ENCODE peak calls at places on chromosomes 4 and X, in five cellular contexts. G, D, R, B and X are unnamed samples.

GRCh38 chr4:132838244-132838643 is 310.9 kb upstream of the PCDH10 start:
- DNase-seq in G (no peak), D (no peak), R (no peak), B (no peak), X (no peak)

GRCh38 chr4:117983541-117984451 is 50.5 kb upstream of the NDST3 start:
- DNase-seq in G (no peak), D (no peak), R (no peak), B (no peak), X (no peak)

GRCh38 chr4:58760100-58760499 is 1649.9 kb upstream of the IGFBP7 start:
- DNase-seq in G (no peak), D (no peak), R (no peak), B (no peak), X (no peak)

GRCh38 chr4:179292443-179292842 is 1850.2 kb upstream of the AGA start:
- DNase-seq in G (no peak), D (no peak), R (no peak), B (no peak), X (no peak)

GRCh38 chr4:185742766-185743165 is 69.2 kb downstream of the SORBS2 start:
- DNase-seq in G (no peak), D (no peak), R (no peak), B (no peak), X (no peak)

GRCh38 chr4:80265571-80266266 is 745 bp upstream of the FGF5 start:
- DNase-seq in G (no peak), D (no peak), R (no peak), B (peak), X (no peak)

GRCh38 chrX:9320940-9321339 is 143.9 kb upstream of the TBL1X start:
- DNase-seq in G (peak), D (no peak), R (no peak), B (no peak), X (no peak)

GRCh38 chr4:75919914-75920313 is 17.7 kb upstream of the PPEF2 start:
- DNase-seq in G (no peak), D (peak), R (no peak), B (peak), X (no peak)

GRCh38 chr4:74410272-74410671 is 34.7 kb upstream of the AREG start:
- DNase-seq in G (no peak), D (no peak), R (no peak), B (no peak), X (no peak)

DNA sequence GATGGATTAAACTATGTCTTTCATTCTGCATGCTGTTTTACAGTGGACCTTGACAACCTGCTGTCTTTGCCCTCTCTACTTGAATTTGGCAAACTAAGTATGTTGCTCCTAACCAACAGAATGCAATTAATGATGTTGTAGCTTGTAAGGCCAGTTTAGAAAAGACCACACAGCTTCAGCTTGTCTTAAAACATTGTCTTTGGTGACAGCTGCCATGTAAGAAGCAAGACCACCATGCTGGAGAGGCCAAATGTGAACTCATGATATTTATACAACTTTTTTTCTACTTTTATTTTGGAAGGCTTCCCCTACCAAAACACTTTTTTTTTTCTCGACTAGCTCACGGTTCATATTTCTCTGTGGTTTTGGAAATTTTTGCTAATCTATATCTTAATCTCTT is 278.0 kb upstream of the GNPDA2 start:
- DNase-seq in G (no peak), D (no peak), R (no peak), B (no peak), X (no peak)
- TF ChIP-seq CTCF in G (no peak), D (no peak), R (no peak), B (no peak), X (no peak)

GRCh38 chrX:71487814-71488213 is 45.1 kb upstream of the OGT start:
- DNase-seq in G (no peak), D (no peak), R (no peak), B (no peak), X (no peak)

GRCh38 chrX:71492086-71493065 is 40.5 kb upstream of the OGT start:
- DNase-seq in G (peak), D (peak), R (peak), B (peak), X (no peak)

GRCh38 chrX:71493111-71493613 is 39.7 kb upstream of the OGT start:
- DNase-seq in G (no peak), D (no peak), R (no peak), B (peak), X (no peak)

GRCh38 chrX:71489540-71489939 is 43.4 kb upstream of the OGT start:
- DNase-seq in G (no peak), D (no peak), R (no peak), B (no peak), X (no peak)
- TF ChIP-seq CTCF in G (no peak), D (no peak), R (no peak), B (no peak), X (no peak)

GRCh38 chr4:163688856-163689255 is 194.4 kb downstream of the TMA16 start:
- DNase-seq in G (no peak), D (no peak), R (no peak), B (no peak), X (no peak)

GRCh38 chr4:163693211-163693610 is 198.7 kb downstream of the TMA16 start:
- DNase-seq in G (no peak), D (no peak), R (no peak), B (no peak), X (no peak)

GRCh38 chr4:163697121-163697520 is 202.6 kb downstream of the TMA16 start:
- DNase-seq in G (no peak), D (no peak), R (no peak), B (no peak), X (no peak)

GRCh38 chr4:163693776-163694175 is 199.3 kb downstream of the TMA16 start:
- DNase-seq in G (no peak), D (no peak), R (no peak), B (no peak), X (no peak)

GRCh38 chr4:163694385-163694784 is 199.9 kb downstream of the TMA16 start:
- DNase-seq in G (no peak), D (no peak), R (no peak), B (no peak), X (no peak)
- TF ChIP-seq CTCF in G (no peak), D (no peak), R (no peak), B (no peak), X (no peak)

GRCh38 chr4:2673157-2673556 is 83.0 kb downstream of the TNIP2 start:
- DNase-seq in G (peak), D (no peak), R (no peak), B (peak), X (no peak)
- TF ChIP-seq CTCF in G (peak), D (peak), R (peak), B (peak), X (peak)